ENCODE peak calls at places on chromosomes 16 and 17, in six cellular contexts. K, Y, R, Q, V and M are unnamed samples.

GRCh38 chr16:73389075-73389474 is 341.1 kb upstream of the ZFHX3 start:
- DNase-seq in K (no peak), Y (no peak), R (no peak), Q (no peak), V (peak), M (no peak)

GRCh38 chr17:50115744-50116143 is 14.2 kb downstream of the SAMD14 start:
- DNase-seq in K (no peak), Y (no peak), R (no peak), Q (no peak), V (no peak), M (no peak)

GRCh38 chr17:74325743-74326379 is at the start of gene KIF19:
- DNase-seq in K (no peak), Y (no peak), R (peak), Q (peak), V (no peak), M (peak)

GRCh38 chr16:54938351-54939346 is 8.0 kb downstream of the IRX5 start:
- DNase-seq in K (no peak), Y (no peak), R (no peak), Q (no peak), V (no peak), M (no peak)

GRCh38 chr16:2150418-2151187 is 2.2 kb downstream of the RAB26 start:
- DNase-seq in K (no peak), Y (no peak), R (no peak), Q (no peak), V (peak), M (peak)

GRCh38 chr17:57629470-57629869 is 115.6 kb downstream of the CCDC182 start:
- DNase-seq in K (no peak), Y (no peak), R (no peak), Q (no peak), V (no peak), M (peak)

GRCh38 chr16:86186361-86186760 is 287.4 kb downstream of the IRF8 start:
- DNase-seq in K (no peak), Y (no peak), R (no peak), Q (no peak), V (no peak), M (no peak)

GRCh38 chr16:82655315-82655714 is 28.5 kb downstream of the CDH13 start:
- DNase-seq in K (no peak), Y (no peak), R (peak), Q (no peak), V (peak), M (peak)

GRCh38 chr17:57634713-57635465 is 110.2 kb downstream of the CCDC182 start:
- DNase-seq in K (no peak), Y (no peak), R (no peak), Q (no peak), V (peak), M (no peak)

GRCh38 chr17:77127735-77128361 is 12.9 kb upstream of the SEC14L1 start:
- DNase-seq in K (peak), Y (no peak), R (peak), Q (peak), V (no peak), M (no peak)

GRCh38 chr17:58083491-58084316 is 485 bp downstream of the DYNLL2 start:
- DNase-seq in K (no peak), Y (no peak), R (peak), Q (peak), V (peak), M (peak)

GRCh38 chr17:78344666-78345065 is 15.2 kb downstream of the SOCS3 start:
- DNase-seq in K (no peak), Y (no peak), R (no peak), Q (no peak), V (no peak), M (no peak)

GRCh38 chr17:15236281-15237105 is 28.6 kb downstream of the PMP22 start:
- DNase-seq in K (no peak), Y (no peak), R (no peak), Q (no peak), V (no peak), M (no peak)

GRCh38 chr16:78244131-78244899 is 144.9 kb downstream of the WWOX start:
- DNase-seq in K (no peak), Y (no peak), R (no peak), Q (no peak), V (no peak), M (no peak)

GRCh38 chr16:84547539-84548058 is 43.1 kb upstream of the MEAK7 start:
- DNase-seq in K (no peak), Y (no peak), R (peak), Q (no peak), V (no peak), M (no peak)